ENCODE peak calls at places on chromosomes 5 and 9, in seven cellular contexts. I is WERI-Rb-1, Z is IMR-90, W is HepG2, X is prostate gland, K is right cardiac atrium, P is breast epithelium. Y is an unnamed sample.

GRCh38 chr5:20231040-20231439 is 243.0 kb upstream of the CDH18 start:
- DNase-seq in I (no peak), Z (peak; percentile 0), W (no peak), X (no peak), K (no peak), P (no peak), Y (no peak)

GRCh38 chr5:181044093-181044599 is 4.1 kb downstream of the BTNL9 start:
- DNase-seq in I (no peak), Z (no peak), W (no peak), X (no peak), K (no peak), P (no peak), Y (no peak)

GRCh38 chr5:169971780-169972179 is 8.5 kb downstream of the INSYN2B start:
- DNase-seq in I (no peak), Z (no peak), W (no peak), X (no peak), K (no peak), P (no peak), Y (no peak)

GRCh38 chr9:77019810-77020437 is 469 bp downstream of the FOXB2 start:
- DNase-seq in I (no peak), Z (no peak), W (no peak), X (no peak), K (no peak), P (no peak), Y (no peak)

GRCh38 chr5:84393969-84394368 is 9.3 kb upstream of the EDIL3 start:
- DNase-seq in I (no peak), Z (peak; percentile 88), W (no peak), X (no peak), K (peak; percentile 26), P (no peak), Y (peak; percentile 87)

GRCh38 chr5:84059672-84060071 is 325.0 kb downstream of the EDIL3 start:
- DNase-seq in I (no peak), Z (no peak), W (no peak), X (no peak), K (no peak), P (no peak), Y (no peak)

GRCh38 chr9:128113526-128114325 is 13.8 kb downstream of the PTGES2 start:
- DNase-seq in I (peak; percentile 88), Z (no peak), W (no peak), X (no peak), K (no peak), P (no peak), Y (no peak)

GRCh38 chr9:3968891-3969290 is 331.0 kb downstream of the GLIS3 start:
- DNase-seq in I (no peak), Z (peak; percentile 58), W (peak; percentile 16), X (no peak), K (no peak), P (no peak), Y (no peak)

GRCh38 chr9:115443890-115444289 is 325.9 kb upstream of the TNC start:
- DNase-seq in I (no peak), Z (no peak), W (no peak), X (no peak), K (no peak), P (no peak), Y (no peak)

GRCh38 chr5:80125962-80126480 is 90.9 kb downstream of the THBS4 start:
- DNase-seq in I (no peak), Z (peak; percentile 48), W (no peak), X (no peak), K (no peak), P (no peak), Y (peak; percentile 81)

GRCh38 chr5:156984064-156984463 is 21.0 kb upstream of the TIMD4 start:
- DNase-seq in I (no peak), Z (no peak), W (no peak), X (no peak), K (no peak), P (no peak), Y (no peak)

GRCh38 chr5:139956342-139956741 is 86.8 kb downstream of the NRG2 start:
- DNase-seq in I (no peak), Z (no peak), W (no peak), X (no peak), K (no peak), P (no peak), Y (no peak)

GRCh38 chr5:30099634-30100033 is 1093.9 kb upstream of the CDH6 start:
- DNase-seq in I (no peak), Z (no peak), W (no peak), X (no peak), K (no peak), P (no peak), Y (peak; percentile 81)

GRCh38 chr5:10317825-10318682 is 10.4 kb upstream of the CMBL start:
- DNase-seq in I (no peak), Z (no peak), W (no peak), X (no peak), K (no peak), P (no peak), Y (no peak)

GRCh38 chr5:179680014-179680779 is 637 bp downstream of the CBY3 start:
- DNase-seq in I (no peak), Z (no peak), W (peak; percentile 98), X (no peak), K (no peak), P (no peak), Y (no peak)

GRCh38 chr9:135306699-135307098 is 172.9 kb upstream of the PPP1R26 start:
- DNase-seq in I (no peak), Z (no peak), W (no peak), X (no peak), K (no peak), P (no peak), Y (no peak)

GRCh38 chr5:85000671-85001070 is 616.0 kb upstream of the EDIL3 start:
- DNase-seq in I (no peak), Z (peak; percentile 24), W (no peak), X (no peak), K (no peak), P (no peak), Y (peak; percentile 6)

GRCh38 chr9:70257991-70258691 is 637 bp upstream of the SMC5 start:
- DNase-seq in I (peak; percentile 59), Z (peak; percentile 48), W (peak; percentile 26), X (peak; percentile 78), K (peak; percentile 62), P (peak; percentile 60), Y (peak; percentile 34)

GRCh38 chr9:124008307-124008854 is 3.2 kb upstream of the LHX2 start:
- DNase-seq in I (peak; percentile 57), Z (no peak), W (no peak), X (no peak), K (no peak), P (no peak), Y (no peak)
- H3K4me3 ChIP-seq in I (peak overlapping the region; percentile 40), Z (no peak overlapping the region), W (no peak overlapping the region), X (no peak overlapping the region), K (peak overlapping the region; percentile 11), P (no peak overlapping the region), Y (no peak overlapping the region)

DNA sequence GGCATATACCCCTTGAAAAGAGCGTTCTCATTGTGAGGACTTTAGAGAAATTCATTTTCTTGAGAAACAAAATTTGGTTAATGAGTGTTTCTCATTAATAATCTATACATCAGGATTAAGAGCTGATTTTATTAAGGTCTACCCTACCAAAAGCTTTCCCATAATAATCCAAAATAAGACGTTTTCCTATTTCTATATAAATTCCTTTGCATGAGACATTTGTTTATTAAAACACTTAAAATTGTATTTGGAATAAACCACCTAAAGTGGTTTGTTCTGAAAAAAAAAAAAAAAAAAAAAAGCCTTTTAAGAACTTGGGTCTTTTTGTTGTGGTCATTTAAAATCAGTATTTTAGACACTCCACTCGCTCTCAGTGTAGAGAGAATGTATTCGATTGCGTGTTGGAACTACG is 695 bp upstream of the TMOD1 start:
- DNase-seq in I (no peak), Z (no peak), W (no peak), X (no peak), K (no peak), P (no peak), Y (no peak)
- H3K27ac ChIP-seq in I (no peak overlapping the region), Z (no peak overlapping the region), W (no peak overlapping the region), X (peak overlapping the region; percentile 49), K (peak overlapping the region; percentile 68), P (no peak overlapping the region), Y (no peak overlapping the region)

GRCh38 chr5:142102980-142103379 is 5.6 kb upstream of the NDFIP1 start:
- DNase-seq in I (no peak), Z (no peak), W (no peak), X (no peak), K (no peak), P (no peak), Y (no peak)
- H3K27me3 ChIP-seq in I (no peaks in the 10 kb centered on the region), Z (peaks cover 5% of the 10 kb centered on the region), W (peaks cover 11% of the 10 kb centered on the region), X (no peaks in the 10 kb centered on the region), K (no peaks in the 10 kb centered on the region), P (no peaks in the 10 kb centered on the region), Y (no peaks in the 10 kb centered on the region)

GRCh38 chr9:119009253-119009652 is 360.0 kb downstream of the BRINP1 start:
- DNase-seq in I (no peak), Z (no peak), W (no peak), X (no peak), K (no peak), P (no peak), Y (no peak)
- H3K4me3 ChIP-seq in I (no peak overlapping the region), Z (no peak overlapping the region), W (no peak overlapping the region), X (no peak overlapping the region), K (no peak overlapping the region), P (no peak overlapping the region), Y (no peak overlapping the region)

GRCh38 chr9:137298983-137299521 is 3.0 kb downstream of the NRARP start:
- DNase-seq in I (peak; percentile 10), Z (no peak), W (no peak), X (no peak), K (peak; percentile 41), P (no peak), Y (no peak)

GRCh38 chr9:137299938-137300337 is 2.1 kb downstream of the NRARP start:
- DNase-seq in I (peak; percentile 15), Z (no peak), W (no peak), X (no peak), K (peak; percentile 76), P (no peak), Y (no peak)

GRCh38 chr9:137297060-137297664 is 4.9 kb downstream of the NRARP start:
- DNase-seq in I (peak; percentile 21), Z (no peak), W (no peak), X (no peak), K (peak; percentile 45), P (no peak), Y (no peak)

GRCh38 chr9:137297966-137298365 is 4.1 kb downstream of the NRARP start:
- DNase-seq in I (peak; percentile 13), Z (no peak), W (no peak), X (no peak), K (peak; percentile 52), P (no peak), Y (no peak)

DNA sequence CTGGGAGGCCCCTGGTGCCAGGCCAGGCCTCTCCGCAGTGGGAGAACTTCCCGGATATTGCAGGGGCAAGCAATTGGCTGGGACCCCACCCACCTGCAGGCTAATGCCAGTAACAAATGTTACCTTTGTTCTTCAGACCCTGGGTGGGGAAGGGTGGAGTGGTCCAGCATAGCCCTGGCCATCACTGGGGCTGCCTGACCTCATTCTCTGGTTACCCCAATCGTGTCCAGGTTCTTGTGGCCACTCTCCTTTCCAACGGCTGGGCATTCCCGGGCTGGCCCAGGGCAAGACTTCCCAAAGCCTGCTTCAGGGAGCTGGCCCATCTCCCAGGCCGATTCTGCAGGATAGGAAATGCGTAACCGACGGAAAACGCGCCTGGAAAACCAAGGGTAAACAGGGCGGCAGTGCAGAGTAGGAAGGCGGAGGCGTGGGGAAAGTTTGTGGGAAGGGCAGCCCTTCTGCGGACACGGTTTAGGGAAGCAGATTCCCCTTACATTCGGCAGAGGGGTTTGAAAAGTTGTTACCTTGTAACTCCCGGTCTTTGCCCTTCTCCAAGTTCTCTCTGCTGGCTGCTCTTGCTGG is 3.6 kb downstream of the NRARP start:
- DNase-seq in I (no peak), Z (no peak), W (no peak), X (no peak), K (peak; percentile 85), P (no peak), Y (peak; percentile 61)
- H3K27ac ChIP-seq in I (no peak overlapping the region), Z (no peak overlapping the region), W (no peak overlapping the region), X (peak overlapping the region; percentile 94), K (peak overlapping the region; percentile 70), P (peak overlapping the region; percentile 10), Y (peak overlapping the region; percentile 55)